ENCODE peak calls at places on chromosomes 3 and 15, in seven cellular contexts. L is endothelial cell of umbilical vein, H is cardiac muscle cell, M is epithelial cell of proximal tubule, C is endothelial cell, E is foreskin fibroblast, J is HFF-Myc. Z is an unnamed sample.
A peak's percentile ranks its signal among the peaks of the same experiment; 100 is the strongest.

GRCh38 chr3:196007744-196008143 is 74.1 kb downstream of the TFRC start:
- DNase-seq in L (no peak), M (no peak), C (no peak), J (no peak), H (no peak), E (no peak), Z (no peak)

GRCh38 chr3:13976469-13976868 is 96.6 kb upstream of the WNT7A start:
- DNase-seq in J (no peak), M (no peak), L (no peak), C (no peak), H (no peak), E (no peak), Z (no peak)

GRCh38 chr3:122358633-122359032 is 24.4 kb downstream of the MIX23 start:
- DNase-seq in E (no peak), C (no peak), M (no peak), J (no peak), L (no peak), H (no peak), Z (no peak)

GRCh38 chr3:112090899-112091586 is 4.9 kb downstream of the C3orf52 start:
- DNase-seq in E (no peak), H (no peak), C (no peak), J (no peak), L (no peak), M (no peak), Z (no peak)

GRCh38 chr3:44104668-44105321 is 136.9 kb upstream of the TOPAZ1 start:
- DNase-seq in E (peak; percentile 82), L (no peak), M (peak; percentile 72), H (peak; percentile 5), J (peak; percentile 40), C (no peak), Z (peak; percentile 77)

GRCh38 chr3:17302774-17303173 is 418.0 kb downstream of the PLCL2 start:
- DNase-seq in J (peak; percentile 7), M (no peak), C (no peak), H (peak; percentile 39), L (peak; percentile 43), E (peak; percentile 66), Z (no peak)

GRCh38 chr3:129228891-129229585 is 20.4 kb upstream of the COPG1 start:
- DNase-seq in J (peak; percentile 74), M (no peak), L (peak; percentile 53), C (peak; percentile 39), E (peak; percentile 88), H (peak; percentile 76), Z (no peak)

GRCh38 chr3:42056840-42057239 is 34.3 kb upstream of the TRAK1 start:
- DNase-seq in C (no peak), E (no peak), L (no peak), M (no peak), H (no peak), J (no peak), Z (no peak)

GRCh38 chr15:100338247-100338646 is 3.5 kb downstream of the ADAMTS17 start:
- DNase-seq in E (no peak), C (no peak), L (no peak), M (no peak), H (no peak), J (no peak), Z (no peak)

GRCh38 chr3:106067711-106068110 is 198.9 kb upstream of the CBLB start:
- DNase-seq in E (no peak), H (no peak), L (no peak), C (no peak), M (no peak), J (no peak), Z (no peak)

GRCh38 chr15:32042269-32042996 is 12.1 kb downstream of the CHRNA7 start:
- DNase-seq in C (no peak), L (no peak), M (no peak), E (no peak), H (no peak), J (no peak), Z (no peak)

GRCh38 chr15:40192942-40193341 is 32.1 kb downstream of the BUB1B start:
- DNase-seq in L (peak; percentile 6), J (no peak), C (no peak), M (no peak), H (peak; percentile 34), E (peak; percentile 35), Z (no peak)

GRCh38 chr3:14989943-14990753 is 42.8 kb downstream of the NR2C2 start:
- DNase-seq in H (peak; percentile 39), E (peak; percentile 39), J (no peak), C (no peak), L (peak; percentile 43), M (no peak), Z (no peak)

GRCh38 chr15:69742361-69742760 is 289.7 kb downstream of the RPLP1 start:
- DNase-seq in C (no peak), H (no peak), J (no peak), E (no peak), L (no peak), M (no peak), Z (no peak)

GRCh38 chr15:95662638-95663037 is 667.9 kb upstream of the NR2F2 start:
- DNase-seq in H (no peak), M (no peak), J (no peak), E (no peak), C (no peak), L (no peak), Z (no peak)

GRCh38 chr3:178085817-178086123 is 450.5 kb upstream of the KCNMB2 start:
- DNase-seq in J (no peak), E (no peak), L (no peak), H (no peak), C (no peak), M (no peak), Z (no peak)

GRCh38 chr3:179247289-179248020 is 3.5 kb downstream of the KCNMB3 start:
- DNase-seq in M (no peak), C (no peak), H (no peak), J (no peak), L (peak; percentile 53), E (no peak), Z (no peak)

GRCh38 chr15:56732881-56733130 is 503 bp downstream of the ZNF280D start:
- DNase-seq in C (no peak), H (no peak), E (no peak), J (peak; percentile 14), L (peak; percentile 78), M (no peak), Z (no peak)

GRCh38 chr3:48244462-48244861 is 3.6 kb downstream of the ZNF589 start:
- DNase-seq in H (no peak), M (no peak), J (no peak), L (no peak), E (no peak), C (no peak), Z (no peak)

GRCh38 chr15:36688310-36689102 is 109.1 kb downstream of the CDIN1 start:
- DNase-seq in C (no peak), H (peak; percentile 15), J (no peak), M (no peak), E (peak; percentile 28), L (peak; percentile 71), Z (no peak)
- TF ChIP-seq CTCF in C (no peak), H (no peak), J (no peak), M (no peak), E (no peak), L (no peak), Z (no peak)

GRCh38 chr15:60076582-60077263 is 72.6 kb downstream of the FOXB1 start:
- DNase-seq in C (no peak), J (no peak), H (no peak), L (no peak), M (no peak), E (no peak), Z (no peak)

GRCh38 chr15:60076055-60076454 is 71.9 kb downstream of the FOXB1 start:
- DNase-seq in C (no peak), L (no peak), H (no peak), E (no peak), M (no peak), J (no peak), Z (no peak)

GRCh38 chr15:60077581-60078359 is 73.7 kb downstream of the FOXB1 start:
- DNase-seq in C (no peak), H (no peak), J (no peak), E (no peak), L (no peak), M (no peak), Z (no peak)

GRCh38 chr15:60081976-60082375 is 77.9 kb downstream of the FOXB1 start:
- DNase-seq in M (no peak), J (no peak), H (no peak), C (no peak), L (no peak), E (no peak), Z (no peak)

GRCh38 chr15:60079210-60079609 is 75.1 kb downstream of the FOXB1 start:
- DNase-seq in J (no peak), M (no peak), C (peak; percentile 11), H (peak; percentile 38), L (no peak), E (peak; percentile 24), Z (no peak)
- TF ChIP-seq CTCF in J (peak; percentile 18), M (peak; percentile 49), C (peak; percentile 67), H (peak; percentile 44), L (no peak), E (no peak), Z (no peak)

GRCh38 chr15:29208352-29208751 is 61.3 kb downstream of the NSMCE3 start:
- DNase-seq in M (no peak), E (peak; percentile 5), C (no peak), H (peak; percentile 1), J (no peak), L (no peak), Z (no peak)
- TF ChIP-seq CTCF in M (no peak), E (no peak), C (no peak), H (no peak), J (no peak), L (no peak), Z (peak; percentile 5)

GRCh38 chr15:85795320-85795668 is 569 bp upstream of the KLHL25 start:
- DNase-seq in J (no peak), E (no peak), M (no peak), H (no peak), L (no peak), C (no peak), Z (no peak)

GRCh38 chr15:85792872-85793621 is 1.7 kb downstream of the KLHL25 start:
- DNase-seq in C (no peak), L (no peak), J (no peak), H (no peak), E (no peak), M (no peak), Z (no peak)

GRCh38 chr15:85793641-85794597 is 806 bp downstream of the KLHL25 start:
- DNase-seq in J (no peak), E (peak; percentile 60), C (peak; percentile 50), M (no peak), H (peak; percentile 38), L (peak; percentile 46), Z (no peak)

GRCh38 chr15:85795669-85796305 is 1.1 kb upstream of the KLHL25 start:
- DNase-seq in H (no peak), L (no peak), C (no peak), J (no peak), M (no peak), E (no peak), Z (no peak)

DNA sequence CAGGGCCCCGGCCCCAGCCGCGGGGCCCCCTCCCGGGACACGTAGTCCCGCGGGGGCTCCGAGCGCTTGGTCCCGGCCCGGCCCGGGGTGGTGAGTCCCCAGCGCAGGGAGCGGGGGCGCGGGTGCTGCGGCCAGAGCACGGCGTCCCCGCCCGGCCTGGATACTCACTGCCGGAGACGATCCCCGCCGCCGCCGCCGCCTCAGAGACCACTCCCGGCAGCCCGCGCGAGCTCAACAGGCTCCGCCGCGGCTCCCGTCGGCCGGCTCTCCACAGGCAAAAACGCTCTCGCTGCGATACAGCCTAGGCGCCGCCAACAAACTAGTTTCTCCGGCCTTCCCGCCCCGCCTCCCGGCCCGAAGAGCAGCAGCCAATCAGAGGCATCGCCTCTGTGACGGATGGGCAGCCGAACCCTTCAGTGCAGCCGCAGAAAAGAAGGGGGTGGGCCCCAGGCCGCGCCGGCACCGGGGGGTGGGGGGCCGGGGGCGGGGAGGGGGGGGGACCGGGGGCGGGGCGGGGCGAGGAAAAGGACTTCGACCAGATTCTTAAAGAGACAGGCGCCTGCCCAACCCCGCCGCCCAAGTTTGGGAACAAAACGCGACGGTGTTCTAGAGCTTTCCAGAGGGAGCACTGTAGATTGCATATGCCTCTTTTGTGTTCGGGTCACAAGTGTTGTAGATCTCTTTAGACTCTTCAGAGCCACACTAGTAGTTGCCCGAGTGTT is at the start of gene KLHL25:
- DNase-seq in M (no peak), H (peak; percentile 96), L (peak; percentile 95), C (peak; percentile 84), J (peak; percentile 72), E (peak; percentile 98), Z (peak; percentile 99)
- TF ChIP-seq CTCF in M (no peak), H (no peak), L (no peak), C (no peak), J (no peak), E (no peak), Z (no peak)

Z was measured in GM10248.